ENCODE peak calls at places on chromosome 13, in seven cellular contexts. P is stimulated activated CD8-positive, alpha-beta memory T cell treated with anti-CD3 and anti-CD28 coated beads, Interleukin-7, amount 100 ng/mL, for 4 hours; J is amygdala; Q is Right ventricle myocardium superior; W is Peyer's patch; N is EL; G is endothelial cell. R is an unnamed sample.

GRCh38 chr13:41637578-41637977 is 180.2 kb downstream of the RGCC start:
- DNase-seq in G (no peak), W (no peak), N (no peak), J (no peak), P (no peak), Q (no peak), R (no peak)

GRCh38 chr13:29758591-29759114 is 91.8 kb downstream of the UBL3 start:
- DNase-seq in N (peak; percentile 18), J (no peak), P (peak; percentile 40), W (peak; percentile 55), G (no peak), Q (no peak), R (no peak)

GRCh38 chr13:33543089-33543459 is 257.5 kb upstream of the STARD13 start:
- DNase-seq in W (no peak), P (no peak), Q (no peak), J (no peak), G (no peak), N (no peak), R (no peak)

GRCh38 chr13:94251801-94252200 is 227.7 kb downstream of the DCT start:
- DNase-seq in P (no peak), G (no peak), W (no peak), Q (peak; percentile 42), N (no peak), J (no peak), R (peak; percentile 88)

GRCh38 chr13:101930331-101930730 is 471.5 kb downstream of the FGF14 start:
- DNase-seq in G (no peak), Q (no peak), P (no peak), N (no peak), J (no peak), W (no peak), R (no peak)

GRCh38 chr13:72570019-72570418 is 157.4 kb downstream of the MZT1 start:
- DNase-seq in G (no peak), J (no peak), N (no peak), P (no peak), W (no peak), Q (no peak), R (no peak)

GRCh38 chr13:92804346-92804745 is 422.3 kb upstream of the GPC6 start:
- DNase-seq in Q (no peak), N (peak; percentile 71), J (no peak), W (no peak), G (no peak), P (no peak), R (peak; percentile 64)

GRCh38 chr13:43664700-43665191 is 122.0 kb downstream of the ENOX1 start:
- DNase-seq in Q (no peak), G (no peak), J (no peak), W (no peak), P (no peak), N (peak; percentile 94), R (peak; percentile 80)

GRCh38 chr13:21717817-21718216 is 46.9 kb downstream of the FGF9 start:
- DNase-seq in P (no peak), G (no peak), J (no peak), N (peak; percentile 1), Q (no peak), W (no peak), R (no peak)

GRCh38 chr13:33183431-33184130 is 102.0 kb downstream of the STARD13 start:
- DNase-seq in P (no peak), J (no peak), W (no peak), Q (no peak), G (no peak), N (peak; percentile 72), R (peak; percentile 75)

GRCh38 chr13:24842533-24843278 is 78.7 kb downstream of the RNF17 start:
- DNase-seq in P (no peak), Q (no peak), N (no peak), W (no peak), G (no peak), J (no peak), R (peak; percentile 6)

GRCh38 chr13:50617134-50617721 is 226.3 kb downstream of the DLEU7 start:
- DNase-seq in J (no peak), P (no peak), W (no peak), G (no peak), N (peak; percentile 92), Q (no peak), R (peak; percentile 95)

GRCh38 chr13:64054306-64054705 is 2638.7 kb upstream of the PCDH20 start:
- DNase-seq in W (no peak), J (no peak), G (no peak), Q (no peak), P (no peak), N (no peak), R (no peak)

GRCh38 chr13:74047925-74048324 is 86.3 kb downstream of the KLF12 start:
- DNase-seq in J (no peak), P (no peak), G (no peak), N (peak; percentile 53), W (no peak), Q (no peak), R (peak; percentile 48)

GRCh38 chr13:49625392-49626137 is 2.7 kb upstream of the ARL11 start:
- DNase-seq in N (no peak), W (no peak), G (no peak), Q (peak; percentile 84), J (no peak), P (no peak), R (no peak)

GRCh38 chr13:98571955-98572662 is 4.8 kb downstream of the STK24 start:
- DNase-seq in P (no peak), G (no peak), W (peak; percentile 44), Q (no peak), N (peak; percentile 55), J (no peak), R (peak; percentile 82)

GRCh38 chr13:51942189-51942588 is 69.1 kb downstream of the ATP7B start:
- DNase-seq in J (no peak), W (no peak), Q (no peak), P (no peak), N (no peak), G (no peak), R (no peak)

GRCh38 chr13:48896312-48896711 is 79.4 kb upstream of the FNDC3A start:
- DNase-seq in W (no peak), J (no peak), G (no peak), P (no peak), N (peak; percentile 56), Q (no peak), R (peak; percentile 84)

GRCh38 chr13:31195616-31196015 is 4.2 kb upstream of the B3GLCT start:
- DNase-seq in Q (no peak), G (no peak), P (no peak), J (no peak), N (no peak), W (no peak), R (no peak)

GRCh38 chr13:41813426-41813825 is 147.5 kb downstream of the VWA8 start:
- DNase-seq in N (peak; percentile 61), Q (no peak), W (no peak), J (no peak), P (no peak), G (no peak), R (peak; percentile 55)

GRCh38 chr13:32790731-32791130 is 204.5 kb downstream of the PDS5B start:
- DNase-seq in G (no peak), W (no peak), J (no peak), N (peak; percentile 8), Q (no peak), P (no peak), R (peak; percentile 20)